ENCODE peak calls at places on chromosomes 4 and X, in seven cellular contexts. S is HCT116, O is K562, E is H1, Y is GM12878, D is SK-N-SH, K is HepG2. C is an unnamed sample.

GRCh38 chrX:65712005-65712861 is 44.8 kb downstream of the MSN start:
- DNase-seq in S (no peak), O (no peak), E (no peak), Y (no peak), D (no peak), K (no peak), C (no peak)

GRCh38 chr4:2484993-2485392 is 16.1 kb downstream of the RNF4 start:
- DNase-seq in S (no peak), O (peak), E (no peak), Y (peak), D (no peak), K (no peak), C (no peak)

GRCh38 chr4:122139139-122139538 is 13.0 kb upstream of the BLTP1 start:
- DNase-seq in S (no peak), O (no peak), E (no peak), Y (no peak), D (no peak), K (no peak), C (no peak)

GRCh38 chr4:168811207-168811606 is 198.8 kb downstream of the CBR4 start:
- DNase-seq in S (no peak), O (no peak), E (no peak), Y (no peak), D (no peak), K (no peak), C (peak)

GRCh38 chr4:153332936-153333335 is 11.6 kb upstream of the MND1 start:
- DNase-seq in S (no peak), O (no peak), E (no peak), Y (no peak), D (no peak), K (no peak), C (no peak)

GRCh38 chr4:1297456-1298325 is 8.0 kb downstream of the MAEA start:
- DNase-seq in S (no peak), O (no peak), E (no peak), Y (no peak), D (no peak), K (no peak), C (no peak)

GRCh38 chrX:79630033-79631009 is 263.2 kb upstream of the ITM2A start:
- DNase-seq in S (no peak), O (no peak), E (no peak), Y (peak), D (no peak), K (no peak), C (peak)

GRCh38 chr4:7276538-7276937 is 84.2 kb downstream of the SORCS2 start:
- DNase-seq in S (no peak), O (no peak), E (no peak), Y (no peak), D (no peak), K (no peak), C (no peak)

GRCh38 chr4:133594246-133595207 is 445.4 kb downstream of the PCDH10 start:
- DNase-seq in S (no peak), O (no peak), E (no peak), Y (no peak), D (no peak), K (no peak), C (no peak)

GRCh38 chrX:43949669-43950068 is 23.5 kb downstream of the NDP start:
- DNase-seq in S (peak), O (peak), E (peak), Y (no peak), D (no peak), K (peak), C (peak)

GRCh38 chrX:74465424-74465823 is 44.1 kb downstream of the SLC16A2 start:
- DNase-seq in S (no peak), O (no peak), E (no peak), Y (no peak), D (no peak), K (no peak), C (no peak)

GRCh38 chr4:155675709-155676429 is 9.2 kb downstream of the GUCY1A1 start:
- DNase-seq in S (no peak), O (no peak), E (no peak), Y (no peak), D (no peak), K (no peak), C (no peak)

GRCh38 chr4:56241500-56241899 is 145.8 kb downstream of the AASDH start:
- DNase-seq in S (no peak), O (no peak), E (no peak), Y (no peak), D (no peak), K (peak), C (no peak)

GRCh38 chr4:98522603-98523395 is 135.6 kb downstream of the TSPAN5 start:
- DNase-seq in S (peak), O (no peak), E (no peak), Y (no peak), D (no peak), K (peak), C (no peak)

GRCh38 chr4:177480796-177481195 is 38.6 kb upstream of the AGA start:
- DNase-seq in S (no peak), O (no peak), E (no peak), Y (no peak), D (no peak), K (no peak), C (no peak)

GRCh38 chr4:2793578-2793919 is 664 bp downstream of the SH3BP2 start:
- DNase-seq in S (peak), O (peak), E (no peak), Y (no peak), D (peak), K (no peak), C (no peak)

GRCh38 chr4:114807759-114808404 is 209.3 kb downstream of the UGT8 start:
- DNase-seq in S (peak), O (peak), E (peak), Y (no peak), D (peak), K (peak), C (peak)

GRCh38 chr4:83172371-83172770 is 57.8 kb upstream of the PLAC8 start:
- DNase-seq in S (no peak), O (no peak), E (no peak), Y (no peak), D (no peak), K (no peak), C (no peak)

GRCh38 chr4:122243785-122244184 is 91.7 kb downstream of the BLTP1 start:
- DNase-seq in S (no peak), O (no peak), E (no peak), Y (no peak), D (no peak), K (peak), C (no peak)

GRCh38 chr4:125811892-125812291 is 497.1 kb downstream of the FAT4 start:
- DNase-seq in S (no peak), O (no peak), E (no peak), Y (no peak), D (no peak), K (no peak), C (no peak)

GRCh38 chr4:94452476-94453300 is 946 bp downstream of the PDLIM5 start:
- DNase-seq in S (peak), O (peak), E (peak), Y (no peak), D (peak), K (peak), C (peak)

GRCh38 chr4:4712800-4713528 is 146.5 kb upstream of the MSX1 start:
- DNase-seq in S (no peak), O (no peak), E (no peak), Y (no peak), D (no peak), K (peak), C (peak)

GRCh38 chr4:87130985-87131753 is 89.2 kb downstream of the KLHL8 start:
- DNase-seq in S (no peak), O (peak), E (no peak), Y (no peak), D (no peak), K (no peak), C (no peak)

GRCh38 chr4:8050180-8050554 is 108.4 kb downstream of the ABLIM2 start:
- DNase-seq in S (no peak), O (no peak), E (no peak), Y (no peak), D (no peak), K (no peak), C (no peak)

GRCh38 chr4:5638316-5638715 is 70.0 kb downstream of the EVC2 start:
- DNase-seq in S (no peak), O (no peak), E (no peak), Y (no peak), D (no peak), K (no peak), C (no peak)

GRCh38 chrX:112967903-112968302 is 127.3 kb upstream of the AMOT start:
- DNase-seq in S (no peak), O (no peak), E (no peak), Y (no peak), D (no peak), K (no peak), C (no peak)

GRCh38 chr4:41215155-41215554 is 813 bp upstream of the APBB2 start:
- DNase-seq in S (no peak), O (no peak), E (no peak), Y (no peak), D (peak), K (no peak), C (peak)

GRCh38 chr4:98838977-98839618 is 89.8 kb downstream of the EIF4E start:
- DNase-seq in S (peak), O (peak), E (no peak), Y (no peak), D (peak), K (no peak), C (no peak)

GRCh38 chr4:108709722-108710121 is 53.1 kb downstream of the ETNPPL start:
- DNase-seq in S (no peak), O (no peak), E (no peak), Y (no peak), D (no peak), K (no peak), C (no peak)

GRCh38 chr4:161554372-161554990 is 609.3 kb downstream of the FSTL5 start:
- DNase-seq in S (no peak), O (no peak), E (no peak), Y (no peak), D (no peak), K (no peak), C (no peak)

GRCh38 chr4:76563804-76564468 is 128.9 kb downstream of the SHROOM3 start:
- DNase-seq in S (no peak), O (no peak), E (no peak), Y (no peak), D (no peak), K (no peak), C (no peak)

GRCh38 chr4:15665738-15666365 is 10.7 kb upstream of the FBXL5 start:
- DNase-seq in S (peak), O (no peak), E (no peak), Y (no peak), D (no peak), K (no peak), C (no peak)

GRCh38 chr4:181897935-181898334 is 345.3 kb upstream of the TENM3 start:
- DNase-seq in S (no peak), O (no peak), E (no peak), Y (no peak), D (no peak), K (no peak), C (no peak)

DNA sequence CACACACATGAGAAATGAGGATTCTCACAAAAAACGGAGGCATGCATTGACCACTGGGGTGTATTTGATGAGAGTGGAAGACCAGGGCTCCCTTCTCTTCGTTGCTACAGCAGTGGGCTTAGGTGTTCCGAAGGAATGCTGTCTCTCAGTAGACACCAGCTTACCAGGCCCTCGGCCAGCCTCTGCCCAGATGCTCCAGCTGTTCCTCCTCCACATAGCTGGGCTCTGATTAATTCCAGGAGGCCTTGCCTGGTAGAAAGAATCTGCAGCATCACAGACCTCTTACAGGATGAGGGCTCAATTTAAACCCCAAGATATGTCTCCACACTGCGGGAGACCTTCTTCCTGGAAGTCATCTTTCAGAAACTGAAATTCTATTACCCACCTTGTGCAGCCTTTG is 346.6 kb upstream of the TENM3 start:
- DNase-seq in S (no peak), O (no peak), E (no peak), Y (no peak), D (no peak), K (no peak), C (no peak)
- TF ChIP-seq JUND in S (no peak), O (no peak), E (no peak), Y (no peak), D (no peak), K (no peak), C (no peak)

DNA sequence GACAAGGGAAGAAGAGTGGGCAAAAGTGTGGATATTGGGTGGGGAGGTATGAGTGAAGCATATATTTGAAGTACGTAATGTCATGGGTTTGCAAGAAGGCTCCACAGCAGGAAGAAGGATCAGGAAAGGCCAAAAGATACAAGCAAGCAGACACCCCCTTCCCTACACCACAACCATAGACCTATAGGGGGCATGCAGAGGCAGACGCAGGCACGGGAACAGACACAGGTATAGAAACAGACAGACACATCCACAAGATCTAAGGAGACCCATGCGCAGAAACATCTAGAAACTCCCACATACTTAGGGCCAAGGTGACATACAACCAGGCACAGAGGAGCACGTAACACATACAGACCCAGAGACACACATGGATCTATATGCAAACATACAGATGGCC is 14.3 kb downstream of the FGD1 start:
- DNase-seq in S (no peak), O (peak), E (no peak), Y (no peak), D (peak), K (no peak), C (no peak)
- TF ChIP-seq JUND in S (no peak), O (no peak), E (no peak), Y (no peak), D (no peak), K (no peak), C (no peak)

DNA sequence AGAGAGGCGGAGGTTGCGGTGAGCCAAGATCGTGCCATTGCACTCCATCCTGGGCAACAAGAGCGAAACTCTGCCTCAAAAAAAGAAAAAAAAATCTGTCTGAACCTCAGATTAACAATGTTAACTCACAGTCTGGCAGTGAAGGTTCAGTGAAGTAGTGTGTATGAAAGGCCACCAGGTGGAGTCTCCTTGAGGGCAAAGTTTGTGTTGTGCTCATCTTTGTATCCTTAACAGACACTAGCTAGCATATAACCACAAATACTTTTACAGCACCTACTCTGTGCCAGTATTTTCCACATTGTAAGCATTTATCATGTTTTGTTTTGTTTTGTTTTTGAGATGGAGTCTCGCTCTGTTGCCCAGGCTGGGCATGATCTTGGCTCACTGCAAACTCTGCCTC is 46.0 kb upstream of the MGST2 start:
- DNase-seq in S (no peak), O (peak), E (no peak), Y (no peak), D (no peak), K (peak), C (no peak)
- TF ChIP-seq JUND in S (no peak), O (no peak), E (no peak), Y (no peak), D (no peak), K (no peak), C (no peak)

GRCh38 chr4:135382280-135382679 is 1180.7 kb upstream of the PABPC4L start:
- DNase-seq in S (no peak), O (no peak), E (peak), Y (no peak), D (no peak), K (no peak), C (no peak)
- TF ChIP-seq JUND in S (no peak), O (no peak), E (no peak), Y (no peak), D (no peak), K (no peak), C (no peak)

GRCh38 chr4:78369691-78370090 is 181.9 kb upstream of the ANXA3 start:
- DNase-seq in S (no peak), O (no peak), E (no peak), Y (no peak), D (no peak), K (no peak), C (no peak)
- TF ChIP-seq JUND in S (no peak), O (no peak), E (peak), Y (no peak), D (no peak), K (no peak), C (no peak)

GRCh38 chrX:426881-427280 is 40.2 kb upstream of the PPP2R3B start:
- DNase-seq in S (no peak), O (no peak), E (no peak), Y (no peak), D (no peak), K (no peak), C (no peak)

GRCh38 chrX:431032-431431 is 44.3 kb upstream of the PPP2R3B start:
- DNase-seq in S (no peak), O (no peak), E (no peak), Y (no peak), D (no peak), K (no peak), C (no peak)

GRCh38 chrX:429266-429825 is 42.6 kb upstream of the PPP2R3B start:
- DNase-seq in S (no peak), O (no peak), E (no peak), Y (no peak), D (no peak), K (no peak), C (no peak)

GRCh38 chrX:425056-425455 is 38.3 kb upstream of the PPP2R3B start:
- DNase-seq in S (no peak), O (no peak), E (no peak), Y (no peak), D (no peak), K (no peak), C (no peak)

DNA sequence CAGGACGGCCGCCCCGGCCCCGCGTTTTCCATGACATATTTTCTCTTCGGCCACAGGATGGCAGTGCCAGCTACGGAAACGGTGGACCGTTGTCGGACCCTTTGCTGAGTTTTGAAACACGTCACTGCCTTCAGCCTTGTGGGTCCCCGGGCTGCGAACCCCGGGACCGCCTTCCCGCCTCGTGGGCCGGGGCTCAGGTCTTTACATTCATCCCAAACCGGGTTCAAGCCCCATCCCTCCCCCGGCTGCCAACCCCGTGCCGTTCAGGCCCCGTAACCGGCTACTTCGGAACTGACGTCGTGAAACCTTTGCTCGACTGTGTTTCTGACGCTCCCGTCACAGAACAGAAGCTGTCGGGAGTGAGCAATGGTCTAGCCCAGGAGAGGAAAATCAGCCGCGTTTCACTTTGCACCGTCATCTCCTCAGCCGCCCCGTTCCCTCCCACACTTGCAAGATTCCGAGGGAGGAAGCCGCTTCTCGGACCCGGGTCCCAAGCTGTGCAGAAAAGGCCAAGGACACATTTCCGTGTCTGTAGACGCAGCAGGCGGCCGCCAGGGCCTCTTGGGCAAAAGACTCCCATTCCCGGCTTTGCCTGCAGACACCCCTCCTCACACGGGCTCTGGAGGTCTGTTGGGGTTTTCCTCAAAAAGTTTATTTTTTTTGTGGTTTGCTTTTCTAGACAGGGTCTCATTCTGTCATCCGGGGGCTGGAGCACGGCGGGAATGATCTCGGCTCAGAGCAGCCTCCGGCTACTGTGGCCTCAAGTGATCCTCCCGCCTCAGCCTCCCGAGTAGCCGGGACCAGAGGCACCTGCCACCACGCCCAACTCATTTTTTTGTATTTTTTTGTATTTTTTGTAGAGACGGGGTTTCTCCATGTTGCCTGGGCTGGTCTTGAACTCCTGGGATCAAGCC is 41.4 kb upstream of the PPP2R3B start:
- DNase-seq in S (no peak), O (peak), E (peak), Y (no peak), D (peak), K (peak), C (no peak)
- TF ChIP-seq JUND in S (no peak), O (no peak), E (no peak), Y (no peak), D (no peak), K (no peak), C (no peak)

C was measured in T47D.